ENCODE peak calls at places on chromosome 7, in ten cellular contexts. X is stimulated activated CD4-positive, alpha-beta T cell treated with anti-CD3 and anti-CD28 coated beads, TNF-alpha, amount 100 ng/mL, for 1 hour; R is EH; A is nucleus accumbens; Y is GM18507; S is kidney tubule cell; T is activated CD4-positive, alpha-beta T cell treated with anti-CD3 and anti-CD28 coated beads, Interleukin-2, amount 50 U/mL, for 4 hours; M is body of pancreas; G is NCI-H2081; O is kidney glomerular epithelial cell. E is an unnamed sample.

GRCh38 chr7:96388620-96389383 is 66.9 kb upstream of the SLC25A13 start:
- DNase-seq in X (no peak), R (peak), A (no peak), Y (no peak), S (peak), T (no peak), M (no peak), G (no peak), O (peak), E (peak)

GRCh38 chr7:29488203-29488970 is 75.2 kb upstream of the PRR15 start:
- DNase-seq in X (no peak), R (no peak), A (no peak), Y (no peak), S (no peak), T (no peak), M (no peak), G (no peak), O (no peak), E (no peak)

GRCh38 chr7:150735596-150736358 is 1.4 kb upstream of the GIMAP5 start:
- DNase-seq in X (no peak), R (no peak), A (no peak), Y (no peak), S (no peak), T (no peak), M (no peak), G (no peak), O (no peak), E (no peak)

GRCh38 chr7:29976673-29977072 is 12.9 kb downstream of the SCRN1 start:
- DNase-seq in X (no peak), R (no peak), A (no peak), Y (no peak), S (peak), T (no peak), M (no peak), G (no peak), O (peak), E (peak)

GRCh38 chr7:631291-631711 is 95.2 kb upstream of the DNAAF5 start:
- DNase-seq in X (no peak), R (no peak), A (no peak), Y (no peak), S (no peak), T (no peak), M (no peak), G (no peak), O (no peak), E (no peak)

GRCh38 chr7:14688208-14688607 is 214.3 kb downstream of the DGKB start:
- DNase-seq in X (no peak), R (no peak), A (no peak), Y (no peak), S (no peak), T (no peak), M (no peak), G (no peak), O (no peak), E (no peak)

GRCh38 chr7:92754756-92755581 is 81.4 kb downstream of the CDK6 start:
- DNase-seq in X (no peak), R (no peak), A (peak), Y (no peak), S (no peak), T (no peak), M (no peak), G (peak), O (no peak), E (no peak)

GRCh38 chr7:112266141-112266540 is 59.6 kb downstream of the ZNF277 start:
- DNase-seq in X (no peak), R (peak), A (no peak), Y (no peak), S (no peak), T (no peak), M (no peak), G (no peak), O (no peak), E (no peak)

GRCh38 chr7:1973321-1974251 is 259.2 kb downstream of the MAD1L1 start:
- DNase-seq in X (no peak), R (no peak), A (no peak), Y (no peak), S (no peak), T (no peak), M (no peak), G (no peak), O (no peak), E (no peak)

GRCh38 chr7:139059905-139060304 is 24.1 kb upstream of the ZC3HAV1L start:
- DNase-seq in X (no peak), R (no peak), A (no peak), Y (no peak), S (no peak), T (no peak), M (no peak), G (no peak), O (no peak), E (no peak)

GRCh38 chr7:84104841-84105240 is 89.7 kb downstream of the SEMA3A start:
- DNase-seq in X (no peak), R (no peak), A (no peak), Y (no peak), S (no peak), T (no peak), M (no peak), G (no peak), O (no peak), E (no peak)

GRCh38 chr7:134865001-134865845 is 85.8 kb downstream of the CALD1 start:
- DNase-seq in X (no peak), R (peak), A (no peak), Y (no peak), S (no peak), T (peak), M (no peak), G (no peak), O (peak), E (peak)